ENCODE peak calls at places on chromosomes 2 and 18, in six cellular contexts. D, Z, K, J, W and N are unnamed samples.
A peak's percentile ranks its signal among the peaks of the same experiment; 100 is the strongest.

GRCh38 chr18:51070545-51070944 is 40.5 kb downstream of the SMAD4 start:
- DNase-seq in D (no peak), Z (no peak), K (peak; percentile 93), J (no peak), W (no peak), N (no peak)

GRCh38 chr2:168119519-168120141 is 127.8 kb downstream of the STK39 start:
- DNase-seq in D (no peak), Z (peak; percentile 9), K (peak; percentile 76), J (peak; percentile 1), W (no peak), N (no peak)

GRCh38 chr2:208595386-208596275 is 189.0 kb downstream of the PTH2R start:
- DNase-seq in D (no peak), Z (no peak), K (no peak), J (no peak), W (no peak), N (no peak)

GRCh38 chr2:77179297-77179696 is 342.9 kb downstream of the LRRTM4 start:
- DNase-seq in D (no peak), Z (no peak), K (no peak), J (no peak), W (no peak), N (no peak)

GRCh38 chr2:135876066-135876711 is at the start of gene MCM6:
- DNase-seq in D (peak; percentile 98), Z (peak; percentile 98), K (peak; percentile 99), J (peak; percentile 98), W (peak; percentile 98), N (peak; percentile 98)

GRCh38 chr18:59787998-59788875 is 91.0 kb upstream of the CCBE1 start:
- DNase-seq in D (no peak), Z (no peak), K (peak; percentile 82), J (no peak), W (no peak), N (no peak)

GRCh38 chr18:23504720-23505119 is 1.4 kb downstream of the RMC1 start:
- DNase-seq in D (no peak), Z (no peak), K (no peak), J (no peak), W (no peak), N (no peak)

GRCh38 chr2:126655500-126656310 is at the start of gene GYPC:
- DNase-seq in D (peak; percentile 91), Z (peak; percentile 65), K (peak; percentile 82), J (peak; percentile 61), W (peak; percentile 76), N (peak; percentile 88)

GRCh38 chr2:144628566-144628965 is 108.6 kb upstream of the ZEB2 start:
- DNase-seq in D (no peak), Z (no peak), K (no peak), J (no peak), W (no peak), N (no peak)

GRCh38 chr18:70683263-70683662 is 394.4 kb downstream of the SOCS6 start:
- DNase-seq in D (no peak), Z (no peak), K (no peak), J (peak; percentile 17), W (no peak), N (no peak)

GRCh38 chr2:1747065-1747941 is 3.0 kb upstream of the PXDN start:
- DNase-seq in D (peak; percentile 30), Z (no peak), K (no peak), J (no peak), W (no peak), N (peak; percentile 68)

GRCh38 chr18:79402209-79402576 is 6.5 kb downstream of the NFATC1 start:
- DNase-seq in D (no peak), Z (no peak), K (no peak), J (no peak), W (peak; percentile 47), N (peak; percentile 74)

GRCh38 chr2:74891136-74891764 is 57.3 kb downstream of the HK2 start:
- DNase-seq in D (no peak), Z (no peak), K (no peak), J (no peak), W (no peak), N (no peak)

GRCh38 chr2:74893332-74893731 is 59.4 kb downstream of the HK2 start:
- DNase-seq in D (peak; percentile 21), Z (no peak), K (peak; percentile 83), J (no peak), W (no peak), N (no peak)

GRCh38 chr2:74890711-74891110 is 56.8 kb downstream of the HK2 start:
- DNase-seq in D (no peak), Z (no peak), K (no peak), J (no peak), W (no peak), N (no peak)

GRCh38 chr2:74894261-74895030 is 60.5 kb downstream of the HK2 start:
- DNase-seq in D (peak; percentile 40), Z (no peak), K (peak; percentile 78), J (no peak), W (no peak), N (no peak)

GRCh38 chr2:74892609-74893008 is 58.7 kb downstream of the HK2 start:
- DNase-seq in D (peak; percentile 44), Z (no peak), K (no peak), J (no peak), W (no peak), N (no peak)
- H3K4me1 ChIP-seq in D (no peaks in the 10 kb centered on the region), Z (no peaks in the 10 kb centered on the region), K (peaks cover 26% of the 10 kb centered on the region), J (no peaks in the 10 kb centered on the region), W (no peaks in the 10 kb centered on the region), N (no peaks in the 10 kb centered on the region)

GRCh38 chr2:54597153-54597827 is 126.2 kb upstream of the EML6 start:
- DNase-seq in D (no peak), Z (peak; percentile 85), K (peak; percentile 36), J (peak; percentile 17), W (no peak), N (no peak)
- H3K4me3 ChIP-seq in D (no peak overlapping the region), Z (no peak overlapping the region), K (no peak overlapping the region), J (peak overlapping the region; percentile 7), W (no peak overlapping the region), N (no peak overlapping the region)

DNA sequence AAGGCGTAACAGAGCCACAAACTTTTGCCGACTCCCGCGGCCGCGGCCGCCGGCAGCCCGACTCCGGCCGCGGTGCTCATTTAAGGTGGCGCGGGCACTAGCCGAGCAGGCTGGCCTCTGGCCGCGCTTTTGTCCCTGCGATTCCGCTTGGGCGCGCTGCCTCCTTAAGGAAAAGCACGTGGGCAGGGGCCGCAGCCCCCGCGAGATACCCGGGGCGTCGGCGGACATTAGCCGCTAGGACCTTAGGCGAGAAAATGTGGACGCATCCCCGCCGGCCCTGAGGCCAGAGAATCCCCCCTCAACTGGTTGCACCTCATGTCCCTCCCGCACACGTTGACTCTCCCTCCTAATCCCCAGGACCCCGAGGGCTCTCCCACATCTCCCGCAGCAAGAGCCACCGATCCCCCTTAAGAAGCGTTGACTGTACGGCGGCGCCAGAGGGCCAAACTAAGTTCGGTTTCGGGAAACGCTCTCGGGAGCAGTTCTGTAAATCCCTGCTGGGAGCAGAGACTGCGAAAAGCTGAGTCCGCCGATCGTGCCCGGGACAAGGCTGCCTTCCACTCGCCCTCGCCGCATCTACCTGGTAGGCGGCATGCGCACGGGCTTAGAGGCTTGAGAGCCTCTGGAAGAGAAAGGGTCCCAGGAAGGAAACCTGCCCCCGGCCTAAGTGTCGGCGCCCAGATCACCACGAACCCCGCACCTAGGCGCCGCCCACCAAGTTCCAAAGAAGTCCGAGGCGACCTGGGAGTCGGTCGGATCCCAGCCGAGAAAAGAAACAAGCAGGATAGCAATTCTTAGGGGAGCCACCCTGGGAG is 1.8 kb upstream of the SATB2 start:
- DNase-seq in D (peak; percentile 86), Z (peak; percentile 90), K (peak; percentile 95), J (peak; percentile 34), W (peak; percentile 91), N (peak; percentile 95)
- H3K27me3 ChIP-seq in D (peaks cover 57% of the 10 kb centered on the region), Z (peaks cover 32% of the 10 kb centered on the region), K (peaks cover 9% of the 10 kb centered on the region), J (peaks cover 62% of the 10 kb centered on the region), W (peaks cover 80% of the 10 kb centered on the region), N (no peaks in the 10 kb centered on the region)

GRCh38 chr2:205733082-205733481 is 50.8 kb downstream of the NRP2 start:
- DNase-seq in D (no peak), Z (no peak), K (no peak), J (no peak), W (no peak), N (no peak)
- H3K4me1 ChIP-seq in D (peaks cover 35% of the 10 kb centered on the region), Z (no peaks in the 10 kb centered on the region), K (peaks cover 37% of the 10 kb centered on the region), J (no peaks in the 10 kb centered on the region), W (peaks cover 7% of the 10 kb centered on the region), N (no peaks in the 10 kb centered on the region)

DNA sequence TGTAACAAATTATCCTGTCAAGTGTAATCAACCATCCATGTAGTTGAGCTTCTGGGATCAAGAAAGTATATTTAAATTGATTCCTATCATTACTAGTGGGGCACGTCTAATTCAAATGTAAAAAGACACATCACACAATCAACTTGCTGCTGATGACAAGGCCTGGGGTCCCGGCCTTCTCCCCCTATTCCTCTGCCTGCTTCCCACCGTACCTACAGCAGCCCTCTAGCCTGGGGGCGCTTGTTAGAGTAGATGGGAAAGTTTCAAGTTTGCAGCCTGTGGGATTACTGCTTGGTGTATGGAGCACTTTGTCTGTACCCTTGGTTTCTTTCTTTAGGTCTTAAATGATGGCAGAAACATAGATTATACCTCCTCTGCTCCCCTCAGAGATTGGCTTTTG is 333.3 kb upstream of the KYNU start:
- DNase-seq in D (no peak), Z (no peak), K (no peak), J (no peak), W (no peak), N (peak; percentile 62)
- H3K4me3 ChIP-seq in D (no peak overlapping the region), Z (no peak overlapping the region), K (no peak overlapping the region), J (no peak overlapping the region), W (no peak overlapping the region), N (no peak overlapping the region)

DNA sequence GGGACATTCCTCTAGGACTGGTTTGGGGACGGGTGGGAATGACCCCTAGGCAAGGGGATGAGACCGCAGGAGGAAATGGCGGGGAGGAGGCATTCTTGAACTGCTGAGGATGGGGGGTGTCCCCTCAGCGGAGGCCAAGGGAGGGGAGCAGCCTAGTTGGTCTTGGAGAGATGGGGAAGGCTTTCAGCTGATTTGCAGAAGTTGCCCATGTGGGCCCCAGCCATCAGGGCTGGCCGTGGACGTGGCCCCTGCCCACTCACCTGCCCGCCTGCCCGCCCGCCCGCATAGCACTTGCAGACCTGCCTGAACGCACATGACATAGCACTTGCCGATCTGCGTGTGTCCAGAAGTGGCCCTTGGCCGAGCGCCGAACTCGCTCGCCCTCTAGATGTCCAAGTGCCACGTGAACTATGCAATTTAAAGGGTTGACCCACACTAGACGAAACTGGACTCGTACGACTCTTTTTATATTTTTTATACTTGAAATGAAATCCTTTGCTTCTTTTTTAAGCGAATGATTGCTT is 4.9 kb downstream of the INHBB start:
- DNase-seq in D (no peak), Z (no peak), K (no peak), J (no peak), W (peak; percentile 78), N (no peak)
- H3K27me3 ChIP-seq in D (no peaks in the 10 kb centered on the region), Z (peaks cover 8% of the 10 kb centered on the region), K (peaks cover 79% of the 10 kb centered on the region), J (no peaks in the 10 kb centered on the region), W (peaks cover 34% of the 10 kb centered on the region), N (no peaks in the 10 kb centered on the region)

GRCh38 chr2:235611337-235611736 is 117.5 kb downstream of the AGAP1 start:
- DNase-seq in D (no peak), Z (no peak), K (no peak), J (no peak), W (no peak), N (no peak)
- H3K4me1 ChIP-seq in D (peaks cover 47% of the 10 kb centered on the region), Z (peaks cover 34% of the 10 kb centered on the region), K (peaks cover 6% of the 10 kb centered on the region), J (no peaks in the 10 kb centered on the region), W (peaks cover 13% of the 10 kb centered on the region), N (no peaks in the 10 kb centered on the region)